ENCODE peak calls at places on chromosome 12, in five cellular contexts. P is T-helper 17 cell; E is hepatic stellate cell; L is activated naive CD4-positive, alpha-beta T cell; W is transverse colon. B is an unnamed sample.

GRCh38 chr12:123595729-123596128 is 6.2 kb upstream of the DDX55 start:
- DNase-seq in W (no peak), E (no peak), P (no peak), L (no peak), B (no peak)

GRCh38 chr12:130121246-130122005 is 40.8 kb upstream of the FZD10 start:
- DNase-seq in P (no peak), L (no peak), W (no peak), E (no peak), B (no peak)

GRCh38 chr12:46267618-46268348 is 1.1 kb downstream of the SLC38A1 start:
- DNase-seq in L (peak; percentile 20), P (peak; percentile 15), W (no peak), E (peak; percentile 60), B (peak; percentile 40)

GRCh38 chr12:76529226-76529918 is 30.2 kb downstream of the OSBPL8 start:
- DNase-seq in L (no peak), W (no peak), P (no peak), E (no peak), B (no peak)

GRCh38 chr12:88185988-88186387 is 43.9 kb downstream of the TMTC3 start:
- DNase-seq in L (no peak), P (no peak), W (no peak), E (no peak), B (no peak)

GRCh38 chr12:89309815-89310214 is 42.5 kb downstream of the DUSP6 start:
- DNase-seq in P (no peak), L (no peak), W (no peak), E (no peak), B (no peak)

GRCh38 chr12:85057370-85057963 is 21.3 kb downstream of the LRRIQ1 start:
- DNase-seq in P (no peak), W (peak; percentile 15), L (no peak), E (peak; percentile 5), B (peak; percentile 35)

GRCh38 chr12:14854586-14855163 is 11.3 kb upstream of the ART4 start:
- DNase-seq in L (no peak), P (no peak), E (no peak), W (no peak), B (no peak)

GRCh38 chr12:70603044-70603443 is 34.2 kb downstream of the PTPRB start:
- DNase-seq in W (no peak), E (no peak), P (no peak), L (no peak), B (no peak)

GRCh38 chr12:105214141-105214540 is 21.8 kb downstream of the APPL2 start:
- DNase-seq in E (no peak), P (no peak), W (no peak), L (no peak), B (no peak)

GRCh38 chr12:65725376-65725775 is 98.9 kb upstream of the HMGA2 start:
- DNase-seq in P (no peak), L (no peak), E (peak; percentile 32), W (no peak), B (no peak)

GRCh38 chr12:54522213-54522612 is 24.7 kb downstream of the NCKAP1L start:
- DNase-seq in P (no peak), E (no peak), L (no peak), W (no peak), B (no peak)

GRCh38 chr12:89384050-89384749 is 31.9 kb upstream of the DUSP6 start:
- DNase-seq in P (no peak), W (peak; percentile 68), L (no peak), E (no peak), B (peak; percentile 69)

GRCh38 chr12:53181935-53182334 is 1.2 kb upstream of the CSAD start:
- DNase-seq in E (no peak), W (no peak), L (no peak), P (no peak), B (no peak)

GRCh38 chr12:57889541-57889989 is 43.0 kb upstream of the CTDSP2 start:
- DNase-seq in P (no peak), E (peak; percentile 60), W (peak; percentile 71), L (no peak), B (peak; percentile 11)

GRCh38 chr12:96398422-96399080 is 1.7 kb downstream of the CDK17 start:
- DNase-seq in P (no peak), W (no peak), E (no peak), L (no peak), B (peak; percentile 10)

GRCh38 chr12:112170376-112170775 is 45.0 kb downstream of the TRAFD1 start:
- DNase-seq in L (peak; percentile 16), W (no peak), P (no peak), E (peak; percentile 78), B (no peak)

GRCh38 chr12:117854339-117855012 is 114.3 kb downstream of the KSR2 start:
- DNase-seq in P (no peak), E (peak; percentile 38), W (peak; percentile 51), L (no peak), B (peak; percentile 51)

GRCh38 chr12:45655186-45655585 is 74.3 kb upstream of the ARID2 start:
- DNase-seq in W (peak; percentile 15), E (no peak), L (peak; percentile 37), P (peak; percentile 12), B (peak; percentile 48)

GRCh38 chr12:15818418-15818817 is 29.2 kb upstream of the EPS8 start:
- DNase-seq in P (no peak), E (no peak), W (no peak), L (no peak), B (no peak)

GRCh38 chr12:102369876-102370275 is 110.5 kb downstream of the IGF1 start:
- DNase-seq in L (no peak), E (no peak), W (no peak), P (no peak), B (no peak)

GRCh38 chr12:104790296-104791125 is 167.6 kb downstream of the SLC41A2 start:
- DNase-seq in W (peak; percentile 37), E (peak; percentile 8), P (peak; percentile 22), L (peak; percentile 23), B (peak; percentile 26)

GRCh38 chr12:111447571-111448265 is 42.0 kb downstream of the SH2B3 start:
- DNase-seq in L (no peak), P (no peak), E (no peak), W (no peak), B (no peak)

GRCh38 chr12:19085090-19085489 is 44.4 kb upstream of the PLEKHA5 start:
- DNase-seq in L (no peak), W (no peak), E (no peak), P (no peak), B (peak; percentile 11)

GRCh38 chr12:70787612-70788011 is 132.9 kb downstream of the PTPRR start:
- DNase-seq in L (no peak), P (no peak), E (no peak), W (no peak), B (no peak)

GRCh38 chr12:131007031-131007793 is 53.5 kb downstream of the ADGRD1 start:
- DNase-seq in L (no peak), E (no peak), P (no peak), W (peak; percentile 33), B (no peak)

GRCh38 chr12:25328082-25328712 is 77.5 kb upstream of the KRAS start:
- DNase-seq in L (no peak), W (no peak), E (no peak), P (no peak), B (peak; percentile 63)

GRCh38 chr12:11746024-11746771 is 96.7 kb downstream of the ETV6 start:
- DNase-seq in L (no peak), P (no peak), E (no peak), W (no peak), B (no peak)

GRCh38 chr12:95014554-95014953 is 11.1 kb upstream of the NDUFA12 start:
- DNase-seq in P (no peak), W (no peak), E (no peak), L (no peak), B (no peak)

GRCh38 chr12:124774462-124775167 is 89.0 kb downstream of the SCARB1 start:
- DNase-seq in E (peak; percentile 84), W (peak; percentile 48), L (no peak), P (no peak), B (peak; percentile 28)

GRCh38 chr12:92503977-92504966 is 198.5 kb upstream of the PLEKHG7 start:
- DNase-seq in W (peak; percentile 25), L (no peak), P (no peak), E (no peak), B (peak; percentile 34)